ENCODE peak calls at places on chromosomes 4 and X, in four cellular contexts. One of them, this sample, is unnamed.
A peak's percentile ranks its signal among the peaks of the same experiment; 100 is the strongest.

GRCh38 chr4:80393246-80393969 is 57.9 kb downstream of the CFAP299 start:
- DNase-seq in SW 1271: no peak
- DNase-seq in naive thymus-derived CD8-positive, alpha-beta T cell: no peak
- DNase-seq in fibroblast of mammary gland: peak; percentile 82
- DNase-seq in this sample: no peak

GRCh38 chrX:119389214-119389613 is 9.9 kb upstream of the SLC25A43 start:
- DNase-seq in SW 1271: no peak
- DNase-seq in naive thymus-derived CD8-positive, alpha-beta T cell: no peak
- DNase-seq in fibroblast of mammary gland: no peak
- DNase-seq in this sample: no peak

GRCh38 chr4:78662661-78663060 is 111.1 kb downstream of the ANXA3 start:
- DNase-seq in SW 1271: no peak
- DNase-seq in naive thymus-derived CD8-positive, alpha-beta T cell: no peak
- DNase-seq in fibroblast of mammary gland: no peak
- DNase-seq in this sample: no peak

GRCh38 chrX:37437160-37437559 is 88.0 kb downstream of the PRRG1 start:
- DNase-seq in SW 1271: no peak
- DNase-seq in naive thymus-derived CD8-positive, alpha-beta T cell: no peak
- DNase-seq in fibroblast of mammary gland: no peak
- DNase-seq in this sample: no peak

GRCh38 chr4:54403700-54404453 is 174.8 kb downstream of the PDGFRA start:
- DNase-seq in SW 1271: no peak
- DNase-seq in naive thymus-derived CD8-positive, alpha-beta T cell: no peak
- DNase-seq in fibroblast of mammary gland: no peak
- DNase-seq in this sample: no peak

GRCh38 chr4:102493794-102494193 is 7.4 kb upstream of the NFKB1 start:
- DNase-seq in SW 1271: no peak
- DNase-seq in naive thymus-derived CD8-positive, alpha-beta T cell: no peak
- DNase-seq in fibroblast of mammary gland: no peak
- DNase-seq in this sample: no peak

GRCh38 chr4:120331486-120332281 is 265.0 kb upstream of the MAD2L1 start:
- DNase-seq in SW 1271: no peak
- DNase-seq in naive thymus-derived CD8-positive, alpha-beta T cell: no peak
- DNase-seq in fibroblast of mammary gland: peak; percentile 36
- DNase-seq in this sample: no peak

GRCh38 chrX:117987376-117987775 is 129.2 kb downstream of the KLHL13 start:
- DNase-seq in SW 1271: no peak
- DNase-seq in naive thymus-derived CD8-positive, alpha-beta T cell: no peak
- DNase-seq in fibroblast of mammary gland: peak; percentile 11
- DNase-seq in this sample: no peak

GRCh38 chr4:140637836-140638235 is 69.1 kb upstream of the UCP1 start:
- DNase-seq in SW 1271: no peak
- DNase-seq in naive thymus-derived CD8-positive, alpha-beta T cell: no peak
- DNase-seq in fibroblast of mammary gland: peak; percentile 37
- DNase-seq in this sample: peak; percentile 8

GRCh38 chr4:64384237-64385176 is 24.7 kb downstream of the TECRL start:
- DNase-seq in SW 1271: no peak
- DNase-seq in naive thymus-derived CD8-positive, alpha-beta T cell: no peak
- DNase-seq in fibroblast of mammary gland: no peak
- DNase-seq in this sample: no peak

GRCh38 chr4:133188433-133189175 is 39.5 kb downstream of the PCDH10 start:
- DNase-seq in SW 1271: no peak
- DNase-seq in naive thymus-derived CD8-positive, alpha-beta T cell: no peak
- DNase-seq in fibroblast of mammary gland: no peak
- DNase-seq in this sample: no peak

GRCh38 chr4:117420966-117421365 is 335.6 kb upstream of the TRAM1L1 start:
- DNase-seq in SW 1271: no peak
- DNase-seq in naive thymus-derived CD8-positive, alpha-beta T cell: no peak
- DNase-seq in fibroblast of mammary gland: no peak
- DNase-seq in this sample: no peak

GRCh38 chr4:156779774-156780173 is 191.8 kb downstream of the PDGFC start:
- DNase-seq in SW 1271: peak; percentile 12
- DNase-seq in naive thymus-derived CD8-positive, alpha-beta T cell: no peak
- DNase-seq in fibroblast of mammary gland: peak; percentile 93
- DNase-seq in this sample: no peak

GRCh38 chr4:42466285-42466684 is 69.0 kb downstream of the SHISA3 start:
- DNase-seq in SW 1271: no peak
- DNase-seq in naive thymus-derived CD8-positive, alpha-beta T cell: no peak
- DNase-seq in fibroblast of mammary gland: no peak
- DNase-seq in this sample: no peak

GRCh38 chr4:1578301-1578781 is 105.8 kb downstream of the FAM53A start:
- DNase-seq in SW 1271: no peak
- DNase-seq in naive thymus-derived CD8-positive, alpha-beta T cell: no peak
- DNase-seq in fibroblast of mammary gland: no peak
- DNase-seq in this sample: no peak

GRCh38 chrX:75226280-75226679 is 47.6 kb upstream of the UPRT start:
- DNase-seq in SW 1271: no peak
- DNase-seq in naive thymus-derived CD8-positive, alpha-beta T cell: no peak
- DNase-seq in fibroblast of mammary gland: no peak
- DNase-seq in this sample: no peak

This sample was measured in activated T-helper 1 cell treated with anti-CD3 and anti-CD28 coated beads, Interleukin-12 subunit alpha, Interleukin-12 subunit beta, Interleukin-2, Interleukin-4 antibody, amounts not matched to agents 30 ng/mL and 10 ng/mL and 1 ng/mL, durations not matched to agents 14 hours and 24 hours and 36 hours.